ENCODE peak calls at places on chromosomes 13 and 19, in four cellular contexts. C is SK-N-SH, H is heart right ventricle, G is brain microvascular endothelial cell. B is an unnamed sample. For H3K36me3, the result is how much of the 10 kb centered on the place peaks cover.

GRCh38 chr13:114054269-114054668 is 78.2 kb downstream of the RASA3 start:
- DNase-seq in C (peak), H (no peak), G (no peak), B (no peak)

GRCh38 chr13:110771194-110771593 is 57.7 kb downstream of the ING1 start:
- DNase-seq in C (no peak), H (no peak), G (peak), B (peak)

GRCh38 chr19:47469719-47470118 is 2.0 kb downstream of the SLC8A2 start:
- DNase-seq in C (no peak), H (no peak), G (no peak), B (no peak)

GRCh38 chr13:52399037-52399436 is 6.9 kb downstream of the THSD1 start:
- DNase-seq in C (no peak), H (no peak), G (no peak), B (no peak)

GRCh38 chr19:39237200-39238184 is 7.3 kb downstream of the IFNL3 start:
- DNase-seq in C (no peak), H (no peak), G (no peak), B (no peak)

GRCh38 chr13:38417727-38418126 is 68.1 kb downstream of the UFM1 start:
- DNase-seq in C (peak), H (no peak), G (peak), B (no peak)

GRCh38 chr13:102757006-102757405 is 16.6 kb downstream of the TEX30 start:
- DNase-seq in C (no peak), H (no peak), G (no peak), B (no peak)

GRCh38 chr19:10095948-10096614 is 6.4 kb downstream of the ANGPTL6 start:
- DNase-seq in C (peak), H (peak), G (peak), B (peak)

GRCh38 chr19:13240312-13241022 is 90.3 kb downstream of the IER2 start:
- DNase-seq in C (no peak), H (no peak), G (no peak), B (no peak)

GRCh38 chr13:29260684-29261083 is 334.8 kb downstream of the SLC7A1 start:
- DNase-seq in C (no peak), H (no peak), G (no peak), B (no peak)

GRCh38 chr19:10260141-10260584 is 8.1 kb downstream of the MRPL4 start:
- DNase-seq in C (no peak), H (no peak), G (no peak), B (no peak)

GRCh38 chr13:110388141-110388943 is 81.3 kb downstream of the COL4A2 start:
- DNase-seq in C (peak), H (peak), G (peak), B (no peak)

GRCh38 chr13:31503626-31504025 is 235.7 kb upstream of the RXFP2 start:
- DNase-seq in C (no peak), H (no peak), G (no peak), B (no peak)

GRCh38 chr13:40313269-40314200 is 352.9 kb downstream of the FOXO1 start:
- DNase-seq in C (no peak), H (no peak), G (no peak), B (no peak)

GRCh38 chr19:10805075-10805757 is 30.8 kb downstream of the TMED1 start:
- DNase-seq in C (no peak), H (no peak), G (no peak), B (no peak)

GRCh38 chr13:96091932-96092253 is 2.0 kb downstream of the HS6ST3 start:
- DNase-seq in C (no peak), H (no peak), G (no peak), B (no peak)

DNA sequence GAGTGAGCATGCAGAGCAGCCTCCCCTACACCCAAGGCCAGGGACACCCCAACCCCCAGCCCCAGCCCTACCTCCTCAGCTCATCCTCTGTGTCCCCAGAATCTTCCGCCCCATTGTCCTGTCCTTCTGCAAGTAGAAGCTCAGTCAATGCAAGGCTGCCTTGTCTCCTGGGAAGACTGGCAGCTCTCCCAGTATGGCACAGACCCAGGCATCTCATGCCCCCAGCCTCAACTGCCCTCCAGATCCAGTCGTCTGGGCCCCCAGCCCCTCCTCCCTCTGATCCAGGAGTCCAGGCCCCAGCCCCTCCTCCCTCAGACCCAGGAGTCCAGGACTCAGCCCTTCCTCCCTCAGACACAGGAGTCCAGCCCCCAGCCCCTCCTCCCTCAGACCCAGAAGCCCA is 13.0 kb downstream of the ZNF575 start:
- DNase-seq in C (no peak), H (no peak), G (no peak), B (no peak)
- H3K36me3 ChIP-seq in C (under half), H (half or more), G (under half), B (under half)

GRCh38 chr19:41758846-41759245 is 3.5 kb downstream of the CEACAM6 start:
- DNase-seq in C (no peak), H (no peak), G (no peak), B (no peak)

GRCh38 chr19:41753159-41753558 is 2.2 kb upstream of the CEACAM6 start:
- DNase-seq in C (peak), H (peak), G (peak), B (no peak)

GRCh38 chr19:41754596-41754995 is 734 bp upstream of the CEACAM6 start:
- DNase-seq in C (no peak), H (no peak), G (no peak), B (no peak)

GRCh38 chr19:41755328-41755913 is at the start of gene CEACAM6:
- DNase-seq in C (no peak), H (no peak), G (no peak), B (no peak)

DNA sequence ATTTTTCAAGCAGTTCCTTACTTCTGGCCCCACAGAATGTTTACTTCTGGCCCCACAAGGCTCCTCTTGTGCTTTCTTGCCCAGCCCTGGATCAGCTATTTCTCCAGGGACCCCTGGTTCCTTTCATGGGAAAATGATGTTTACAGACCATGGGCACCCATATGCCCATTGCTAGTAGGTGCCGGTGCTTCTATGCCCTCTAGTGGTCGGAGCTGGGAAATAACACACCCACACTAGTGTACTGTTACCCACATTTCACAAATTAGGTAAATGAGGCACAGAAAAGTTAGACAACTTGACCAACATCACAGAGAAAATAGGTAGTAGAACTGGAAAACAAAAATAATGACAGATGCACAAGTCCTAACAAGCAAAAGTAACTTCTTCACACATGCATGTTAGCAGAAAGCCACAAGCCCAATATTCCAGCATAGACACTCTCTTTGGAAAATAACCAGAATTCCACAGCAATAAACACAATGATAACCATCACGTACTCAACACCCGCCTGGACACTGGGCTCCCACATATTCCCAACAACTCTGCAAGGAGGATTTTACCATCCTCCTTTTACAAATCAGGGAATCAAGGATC is 1.3 kb upstream of the CEACAM6 start:
- DNase-seq in C (peak), H (peak), G (peak), B (no peak)
- H3K4me3 ChIP-seq in C (peak), H (no peak), G (no peak), B (no peak)

GRCh38 chr19:1105873-1106840 is 2.4 kb downstream of the GPX4 start:
- DNase-seq in C (no peak), H (no peak), G (no peak), B (no peak)
- H3K36me3 ChIP-seq in C (under half), H (half or more), G (under half), B (under half)

GRCh38 chr13:112955956-112956355 is 13.1 kb upstream of the MCF2L start:
- DNase-seq in C (no peak), H (no peak), G (no peak), B (no peak)
- H3K4me3 ChIP-seq in C (no peak), H (no peak), G (no peak), B (no peak)

GRCh38 chr19:8550070-8550469 is 27.2 kb downstream of the MYO1F start:
- DNase-seq in C (no peak), H (no peak), G (no peak), B (no peak)

GRCh38 chr19:8544168-8544567 is 30.2 kb upstream of the ZNF414 start:
- DNase-seq in C (no peak), H (no peak), G (no peak), B (no peak)

GRCh38 chr19:8545743-8546142 is 31.5 kb downstream of the MYO1F start:
- DNase-seq in C (no peak), H (no peak), G (no peak), B (no peak)
- H3K36me3 ChIP-seq in C (under half), H (under half), G (under half), B (under half)

GRCh38 chr19:6952956-6953355 is 65.6 kb downstream of the ADGRE1 start:
- DNase-seq in C (no peak), H (no peak), G (no peak), B (no peak)

GRCh38 chr19:6955082-6955481 is 66.1 kb downstream of the MBD3L2B start:
- DNase-seq in C (no peak), H (no peak), G (no peak), B (no peak)

GRCh38 chr19:6958786-6959185 is 62.4 kb downstream of the MBD3L2B start:
- DNase-seq in C (no peak), H (no peak), G (no peak), B (no peak)

DNA sequence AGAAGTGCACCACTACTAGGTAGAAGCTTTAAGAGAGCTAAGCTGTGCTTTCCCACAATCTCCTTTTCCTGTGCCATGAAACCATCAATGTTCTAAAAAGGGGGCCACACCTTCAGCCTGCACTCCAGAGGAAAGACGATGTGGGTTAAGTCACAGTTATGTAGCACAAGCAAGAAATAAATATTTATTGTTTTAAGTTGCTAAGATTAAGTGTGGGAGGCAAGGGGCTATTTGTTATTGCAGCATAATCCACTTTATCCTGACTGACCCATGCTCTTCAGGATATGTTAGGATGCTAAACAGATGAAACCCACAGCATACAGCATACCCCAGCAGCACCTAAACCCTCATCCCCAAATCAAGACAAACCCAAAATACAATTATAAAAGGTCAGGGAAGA is 64.7 kb downstream of the MBD3L2B start:
- DNase-seq in C (no peak), H (no peak), G (no peak), B (no peak)
- H3K4me3 ChIP-seq in C (no peak), H (no peak), G (no peak), B (no peak)